ENCODE peak calls at places on chromosomes 3 and 15, in four cellular contexts. U is A172, K is NCI-H748 treated with DMSO at 0.1 percent for 48 hours, H is mammary epithelial cell. P is an unnamed sample.

GRCh38 chr15:69059170-69059943 is 44.9 kb downstream of the NOX5 start:
- DNase-seq in H (peak), K (peak), U (peak), P (peak)

GRCh38 chr3:55147856-55148720 is 220.2 kb upstream of the LRTM1 start:
- DNase-seq in K (no peak), H (no peak), U (no peak), P (no peak)

GRCh38 chr3:179322481-179323196 is at the start of gene ZNF639:
- DNase-seq in K (peak), H (peak), U (peak), P (peak)

GRCh38 chr3:85185495-85185894 is 226.7 kb downstream of the CADM2 start:
- DNase-seq in U (no peak), K (no peak), H (no peak), P (no peak)

GRCh38 chr15:62877276-62877857 is 165.2 kb upstream of the TPM1 start:
- DNase-seq in H (no peak), K (no peak), U (no peak), P (peak)

GRCh38 chr3:112776000-112776399 is 70.7 kb downstream of the CD200R1L start:
- DNase-seq in K (no peak), U (peak), H (peak), P (peak)

GRCh38 chr15:63402498-63403253 is 21.0 kb upstream of the CA12 start:
- DNase-seq in U (peak), K (no peak), H (peak), P (peak)

GRCh38 chr3:87088984-87089841 is 98.3 kb upstream of the VGLL3 start:
- DNase-seq in H (peak), U (no peak), K (no peak), P (peak)

GRCh38 chr3:3405131-3405530 is 225.6 kb upstream of the CRBN start:
- DNase-seq in U (no peak), K (no peak), H (no peak), P (no peak)

GRCh38 chr3:179015551-179016020 is 56.0 kb downstream of the ZMAT3 start:
- DNase-seq in U (peak), H (peak), K (peak), P (peak)

GRCh38 chr3:151403246-151403645 is 18.7 kb upstream of the P2RY12 start:
- DNase-seq in K (no peak), U (peak), H (peak), P (peak)

GRCh38 chr3:151087648-151088047 is 2.2 kb downstream of the MED12L start:
- DNase-seq in K (peak), H (no peak), U (no peak), P (no peak)

GRCh38 chr15:29676961-29677402 is 145.3 kb downstream of the TJP1 start:
- DNase-seq in H (peak), K (no peak), U (peak), P (peak)

GRCh38 chr3:154967090-154967489 is 113.0 kb upstream of the MME start:
- DNase-seq in H (no peak), U (peak), K (no peak), P (no peak)

GRCh38 chr15:83654379-83655236 is 685 bp downstream of the ADAMTSL3 start:
- DNase-seq in K (no peak), U (no peak), H (no peak), P (no peak)

GRCh38 chr3:150333482-150333881 is 74.6 kb upstream of the TSC22D2 start:
- DNase-seq in H (no peak), U (no peak), K (no peak), P (no peak)

P was measured in bronchial epithelial cell.